ENCODE peak calls at places on chromosomes 5 and 9, in five cellular contexts. I, O, Q, E and B are unnamed samples.

GRCh38 chr5:116572375-116573278 is 2.0 kb downstream of the SEMA6A start:
- DNase-seq in I (peak; percentile 81), O (no peak), Q (no peak), E (peak; percentile 5), B (peak; percentile 25)

GRCh38 chr5:160959804-160960203 is 107.8 kb upstream of the ATP10B start:
- DNase-seq in I (no peak), O (no peak), Q (peak; percentile 87), E (no peak), B (no peak)

GRCh38 chr5:1538276-1538675 is 14.5 kb upstream of the LPCAT1 start:
- DNase-seq in I (no peak), O (no peak), Q (peak; percentile 22), E (no peak), B (peak; percentile 24)

GRCh38 chr9:83479765-83480164 is 58.4 kb downstream of the FRMD3 start:
- DNase-seq in I (no peak), O (no peak), Q (no peak), E (no peak), B (no peak)

GRCh38 chr9:84419203-84419602 is 78.6 kb upstream of the SLC28A3 start:
- DNase-seq in I (peak; percentile 31), O (no peak), Q (no peak), E (no peak), B (no peak)

GRCh38 chr5:109589983-109590382 is 99.7 kb upstream of the MAN2A1 start:
- DNase-seq in I (peak; percentile 8), O (no peak), Q (no peak), E (no peak), B (no peak)

GRCh38 chr9:20591223-20591622 is 31.1 kb downstream of the MLLT3 start:
- DNase-seq in I (no peak), O (no peak), Q (no peak), E (no peak), B (no peak)

GRCh38 chr5:3099526-3099925 is 348.0 kb upstream of the IRX2 start:
- DNase-seq in I (no peak), O (no peak), Q (no peak), E (no peak), B (no peak)

GRCh38 chr9:112065781-112066606 is 109.1 kb downstream of the SUSD1 start:
- DNase-seq in I (no peak), O (no peak), Q (peak; percentile 39), E (peak; percentile 60), B (no peak)

GRCh38 chr5:10761842-10762165 is 770 bp upstream of the DAP start:
- DNase-seq in I (no peak), O (peak; percentile 14), Q (no peak), E (no peak), B (no peak)

GRCh38 chr5:96563816-96564215 is 98.4 kb upstream of the CAST start:
- DNase-seq in I (no peak), O (no peak), Q (no peak), E (no peak), B (no peak)

GRCh38 chr9:90393355-90394152 is 249.1 kb downstream of the DIRAS2 start:
- DNase-seq in I (no peak), O (no peak), Q (peak; percentile 56), E (peak; percentile 27), B (no peak)

GRCh38 chr9:34124923-34125322 is 1.6 kb downstream of the DCAF12 start:
- DNase-seq in I (no peak), O (no peak), Q (peak; percentile 41), E (no peak), B (no peak)

GRCh38 chr9:88736136-88736637 is 201.2 kb downstream of the NXNL2 start:
- DNase-seq in I (no peak), O (no peak), Q (no peak), E (no peak), B (no peak)

GRCh38 chr5:1948663-1949191 is 66.0 kb upstream of the IRX4 start:
- DNase-seq in I (no peak), O (no peak), Q (no peak), E (no peak), B (peak; percentile 64)

GRCh38 chr9:133063500-133064231 is 1.9 kb downstream of the CEL start:
- DNase-seq in I (no peak), O (no peak), Q (no peak), E (no peak), B (no peak)

GRCh38 chr5:148390914-148391313 is 7.2 kb downstream of the FBXO38 start:
- DNase-seq in I (no peak), O (no peak), Q (no peak), E (no peak), B (no peak)

GRCh38 chr5:167903243-167903642 is 388.2 kb upstream of the WWC1 start:
- DNase-seq in I (no peak), O (no peak), Q (no peak), E (no peak), B (no peak)

GRCh38 chr5:15366676-15367391 is 133.1 kb upstream of the FBXL7 start:
- DNase-seq in I (no peak), O (no peak), Q (no peak), E (no peak), B (no peak)

GRCh38 chr9:135665795-135666189 is 2.7 kb downstream of the LCN9 start:
- DNase-seq in I (no peak), O (no peak), Q (no peak), E (no peak), B (peak; percentile 35)

GRCh38 chr9:99998866-99999265 is 92.4 kb downstream of the STX17 start:
- DNase-seq in I (no peak), O (no peak), Q (no peak), E (no peak), B (no peak)

GRCh38 chr5:74324556-74324955 is 316.0 kb downstream of the ENC1 start:
- DNase-seq in I (no peak), O (no peak), Q (no peak), E (no peak), B (no peak)

GRCh38 chr9:92191801-92192200 is 76.6 kb upstream of the SPTLC1 start:
- DNase-seq in I (no peak), O (no peak), Q (no peak), E (no peak), B (no peak)

GRCh38 chr5:151319334-151319733 is 15.8 kb upstream of the SLC36A3 start:
- DNase-seq in I (no peak), O (peak; percentile 21), Q (no peak), E (peak; percentile 31), B (no peak)

GRCh38 chr5:6480133-6481051 is 31.7 kb downstream of the UBE2QL1 start:
- DNase-seq in I (peak; percentile 15), O (no peak), Q (no peak), E (no peak), B (no peak)

GRCh38 chr5:16617272-16617973 is 626 bp upstream of the RETREG1 start:
- DNase-seq in I (peak; percentile 42), O (no peak), Q (no peak), E (no peak), B (no peak)

GRCh38 chr9:126957687-126958053 is 43.1 kb downstream of the RALGPS1 start:
- DNase-seq in I (no peak), O (no peak), Q (no peak), E (no peak), B (no peak)

GRCh38 chr5:40507095-40507494 is 172.6 kb upstream of the PTGER4 start:
- DNase-seq in I (no peak), O (no peak), Q (no peak), E (no peak), B (no peak)
- TF ChIP-seq CTCF in I (no peak), O (no peak), Q (no peak), E (no peak), B (no peak)

DNA sequence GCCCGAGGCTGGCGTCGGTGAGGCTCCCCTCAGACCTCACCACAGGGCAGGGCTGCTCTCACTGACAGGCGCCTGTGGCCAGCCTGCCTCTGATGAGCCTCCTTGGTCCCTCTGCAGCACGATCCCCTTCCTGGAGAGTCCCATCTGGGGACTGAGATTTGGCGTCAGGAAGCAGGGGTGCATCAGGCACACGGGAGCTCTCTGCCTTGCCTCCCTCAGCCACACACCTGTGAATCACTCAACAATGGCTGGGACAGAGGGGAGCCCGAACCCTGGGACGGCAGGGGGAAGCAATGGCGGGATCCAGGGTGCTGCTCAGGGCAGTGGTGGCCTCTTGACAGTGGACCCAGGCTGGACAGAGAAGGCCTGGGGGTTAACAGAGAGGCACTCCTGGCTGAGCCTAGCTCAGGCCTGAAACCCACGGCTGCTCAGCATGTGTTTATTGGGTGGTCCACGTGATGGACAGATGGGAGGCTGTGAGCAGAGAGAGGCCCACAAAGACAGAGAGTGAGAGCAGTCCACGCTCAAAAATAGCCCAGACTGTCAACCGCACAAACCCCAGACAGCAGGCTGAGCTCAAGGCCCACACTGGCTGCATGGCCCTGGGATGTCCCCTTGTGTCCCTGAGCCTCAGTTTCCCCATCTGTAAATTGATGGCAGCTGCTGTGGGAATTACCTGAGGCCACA is 11.9 kb downstream of the RASGEF1C start:
- DNase-seq in I (no peak), O (no peak), Q (no peak), E (no peak), B (no peak)
- H3K27ac ChIP-seq in I (no peak overlapping the region), O (no peak overlapping the region), Q (no peak overlapping the region), E (no peak overlapping the region), B (no peak overlapping the region)

DNA sequence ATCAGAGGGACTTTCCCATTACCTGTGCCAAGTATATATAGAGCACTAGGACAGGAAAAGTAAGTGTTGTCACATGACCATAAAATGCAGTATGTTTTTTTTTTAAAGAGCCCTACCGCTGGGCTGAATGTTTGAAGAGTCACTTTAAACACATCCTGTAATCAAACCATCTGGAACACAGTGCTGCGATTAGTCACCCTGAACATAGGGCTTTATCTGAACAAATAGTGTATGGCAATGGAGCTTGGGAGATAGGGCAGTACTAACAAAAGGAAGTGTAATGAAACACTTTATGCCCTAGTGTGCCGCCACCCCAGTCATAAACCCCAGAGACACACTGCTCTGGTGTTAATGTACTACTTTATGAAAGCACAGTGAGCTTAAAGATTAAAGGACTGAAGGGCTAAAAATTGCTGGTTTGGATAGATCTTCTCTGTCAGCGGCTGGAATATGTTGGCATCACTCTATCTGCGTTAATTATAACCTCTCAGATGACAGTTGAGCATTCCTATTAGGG is 90.4 kb downstream of the ZNF608 start:
- DNase-seq in I (no peak), O (no peak), Q (peak; percentile 48), E (peak; percentile 91), B (no peak)
- H3K4me1 ChIP-seq in I (peaks cover 83% of the 10 kb centered on the region), O (peaks cover 66% of the 10 kb centered on the region), Q (peaks cover 23% of the 10 kb centered on the region), E (peaks cover 73% of the 10 kb centered on the region), B (peaks cover 56% of the 10 kb centered on the region)

GRCh38 chr9:131333771-131334567 is 44.4 kb downstream of the PLPP7 start:
- DNase-seq in I (no peak), O (no peak), Q (no peak), E (no peak), B (no peak)

GRCh38 chr9:131335356-131335755 is 45.8 kb downstream of the PLPP7 start:
- DNase-seq in I (no peak), O (no peak), Q (no peak), E (no peak), B (peak; percentile 32)

GRCh38 chr9:131334568-131335105 is 45.1 kb downstream of the PLPP7 start:
- DNase-seq in I (no peak), O (no peak), Q (no peak), E (no peak), B (peak; percentile 94)

DNA sequence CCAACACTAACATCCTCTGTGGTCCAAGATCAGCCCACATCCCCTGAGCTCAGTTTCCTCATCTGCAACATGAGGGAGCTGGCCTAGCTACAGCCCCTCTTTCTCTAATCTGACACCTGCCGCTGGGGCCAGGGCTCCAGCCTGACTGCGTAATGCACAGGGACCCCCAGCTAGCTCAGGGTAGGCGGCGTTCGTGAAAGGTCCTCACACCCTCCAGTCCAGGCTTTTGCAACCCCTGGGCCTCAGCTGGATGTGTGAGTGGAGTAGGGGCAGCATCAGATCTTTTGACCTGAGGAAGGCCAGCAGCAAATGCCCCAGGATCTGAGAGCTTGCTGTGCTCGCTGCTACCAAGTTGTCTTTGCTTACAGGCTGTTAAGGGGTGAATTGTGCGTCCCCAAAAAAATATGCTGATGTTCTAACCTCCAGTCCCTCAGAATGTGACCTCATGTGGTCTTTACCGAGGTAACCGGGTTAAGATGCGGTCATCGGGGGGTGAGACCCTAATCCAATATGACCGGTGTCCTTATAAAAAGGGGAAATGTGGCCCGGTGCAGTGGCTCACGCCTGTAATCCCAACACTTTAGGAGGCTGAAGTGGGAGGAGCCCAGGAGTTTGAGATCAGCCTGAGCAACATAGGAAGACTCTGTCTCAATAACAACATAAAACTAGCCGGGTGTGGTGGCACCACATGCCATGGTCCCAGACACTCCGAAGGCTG is 47.8 kb downstream of the PLPP7 start:
- DNase-seq in I (no peak), O (no peak), Q (no peak), E (no peak), B (no peak)
- TF ChIP-seq CTCF in I (no peak), O (no peak), Q (no peak), E (no peak), B (no peak)